ENCODE peak calls at places on chromosome 16, in seven cellular contexts. One of them, this sample, is unnamed.

GRCh38 chr16:84324439-84325262 is 30.0 kb downstream of the WFDC1 start:
- DNase-seq in sigmoid colon: no peak
- DNase-seq in tibial nerve: no peak
- DNase-seq in heart left ventricle: no peak
- DNase-seq in upper lobe of left lung: no peak
- DNase-seq in stomach: no peak
- DNase-seq in right lobe of liver: no peak
- DNase-seq in this sample: no peak

GRCh38 chr16:75550211-75550662 is 5.8 kb downstream of the TMEM231 start:
- DNase-seq in right lobe of liver: no peak
- DNase-seq in stomach: peak; percentile 31
- DNase-seq in sigmoid colon: no peak
- DNase-seq in tibial nerve: no peak
- DNase-seq in heart left ventricle: peak; percentile 76
- DNase-seq in upper lobe of left lung: peak; percentile 41
- DNase-seq in this sample: peak; percentile 33

GRCh38 chr16:87293990-87294389 is 23.2 kb downstream of the C16orf95 start:
- DNase-seq in heart left ventricle: no peak
- DNase-seq in upper lobe of left lung: no peak
- DNase-seq in sigmoid colon: no peak
- DNase-seq in right lobe of liver: peak; percentile 21
- DNase-seq in tibial nerve: no peak
- DNase-seq in stomach: no peak
- DNase-seq in this sample: no peak

GRCh38 chr16:47778106-47778803 is 317.1 kb downstream of the PHKB start:
- DNase-seq in heart left ventricle: no peak
- DNase-seq in tibial nerve: no peak
- DNase-seq in sigmoid colon: no peak
- DNase-seq in upper lobe of left lung: no peak
- DNase-seq in stomach: no peak
- DNase-seq in right lobe of liver: no peak
- DNase-seq in this sample: no peak

GRCh38 chr16:46789499-46790414 is 41.2 kb downstream of the C16orf87 start:
- DNase-seq in stomach: peak; percentile 82
- DNase-seq in heart left ventricle: peak; percentile 85
- DNase-seq in tibial nerve: peak; percentile 54
- DNase-seq in right lobe of liver: peak; percentile 92
- DNase-seq in sigmoid colon: peak; percentile 82
- DNase-seq in upper lobe of left lung: peak; percentile 89
- DNase-seq in this sample: peak; percentile 82

GRCh38 chr16:50635505-50636392 is 45.4 kb downstream of the SNX20 start:
- DNase-seq in sigmoid colon: no peak
- DNase-seq in right lobe of liver: no peak
- DNase-seq in upper lobe of left lung: no peak
- DNase-seq in stomach: no peak
- DNase-seq in tibial nerve: no peak
- DNase-seq in heart left ventricle: no peak
- DNase-seq in this sample: no peak

GRCh38 chr16:84471316-84471715 is 33.1 kb downstream of the MEAK7 start:
- DNase-seq in right lobe of liver: no peak
- DNase-seq in upper lobe of left lung: peak; percentile 11
- DNase-seq in tibial nerve: no peak
- DNase-seq in sigmoid colon: no peak
- DNase-seq in stomach: peak; percentile 22
- DNase-seq in heart left ventricle: peak; percentile 10
- DNase-seq in this sample: no peak

GRCh38 chr16:6602401-6602800 is 730.2 kb upstream of the RBFOX1 start:
- DNase-seq in sigmoid colon: no peak
- DNase-seq in right lobe of liver: no peak
- DNase-seq in stomach: no peak
- DNase-seq in tibial nerve: no peak
- DNase-seq in heart left ventricle: no peak
- DNase-seq in upper lobe of left lung: no peak
- DNase-seq in this sample: no peak

GRCh38 chr16:10576390-10577304 is 3.8 kb downstream of the EMP2 start:
- DNase-seq in right lobe of liver: no peak
- DNase-seq in heart left ventricle: no peak
- DNase-seq in sigmoid colon: no peak
- DNase-seq in upper lobe of left lung: no peak
- DNase-seq in tibial nerve: no peak
- DNase-seq in stomach: no peak
- DNase-seq in this sample: no peak

GRCh38 chr16:27903046-27903655 is 160.4 kb downstream of the GSG1L start:
- DNase-seq in heart left ventricle: no peak
- DNase-seq in right lobe of liver: no peak
- DNase-seq in tibial nerve: no peak
- DNase-seq in stomach: no peak
- DNase-seq in sigmoid colon: no peak
- DNase-seq in upper lobe of left lung: no peak
- DNase-seq in this sample: no peak

GRCh38 chr16:78034530-78034929 is 12.2 kb downstream of the CLEC3A start:
- DNase-seq in sigmoid colon: no peak
- DNase-seq in upper lobe of left lung: no peak
- DNase-seq in heart left ventricle: no peak
- DNase-seq in right lobe of liver: no peak
- DNase-seq in tibial nerve: no peak
- DNase-seq in stomach: no peak
- DNase-seq in this sample: no peak

GRCh38 chr16:49112754-49113153 is 168.9 kb downstream of the CBLN1 start:
- DNase-seq in right lobe of liver: no peak
- DNase-seq in stomach: no peak
- DNase-seq in upper lobe of left lung: no peak
- DNase-seq in heart left ventricle: peak; percentile 54
- DNase-seq in tibial nerve: no peak
- DNase-seq in sigmoid colon: peak; percentile 85
- DNase-seq in this sample: peak; percentile 1

GRCh38 chr16:27313422-27314160 is at the start of gene IL4R:
- DNase-seq in right lobe of liver: peak; percentile 93
- DNase-seq in tibial nerve: peak; percentile 33
- DNase-seq in heart left ventricle: peak; percentile 82
- DNase-seq in sigmoid colon: peak; percentile 88
- DNase-seq in stomach: peak; percentile 77
- DNase-seq in upper lobe of left lung: peak; percentile 91
- DNase-seq in this sample: peak; percentile 88

GRCh38 chr16:17144431-17144830 is 326.3 kb downstream of the XYLT1 start:
- DNase-seq in right lobe of liver: no peak
- DNase-seq in stomach: no peak
- DNase-seq in heart left ventricle: no peak
- DNase-seq in tibial nerve: no peak
- DNase-seq in sigmoid colon: no peak
- DNase-seq in upper lobe of left lung: no peak
- DNase-seq in this sample: no peak

GRCh38 chr16:29662000-29662728 is 883 bp upstream of the SPN start:
- DNase-seq in stomach: no peak
- DNase-seq in tibial nerve: no peak
- DNase-seq in upper lobe of left lung: no peak
- DNase-seq in right lobe of liver: no peak
- DNase-seq in sigmoid colon: no peak
- DNase-seq in heart left ventricle: no peak
- DNase-seq in this sample: no peak

GRCh38 chr16:48609453-48610023 is 442 bp downstream of the N4BP1 start:
- DNase-seq in heart left ventricle: peak; percentile 66
- DNase-seq in right lobe of liver: peak; percentile 86
- DNase-seq in tibial nerve: no peak
- DNase-seq in upper lobe of left lung: peak; percentile 55
- DNase-seq in sigmoid colon: peak; percentile 82
- DNase-seq in stomach: peak; percentile 70
- DNase-seq in this sample: peak; percentile 60

GRCh38 chr16:50611332-50611934 is 63.2 kb downstream of the NKD1 start:
- DNase-seq in sigmoid colon: no peak
- DNase-seq in upper lobe of left lung: peak; percentile 34
- DNase-seq in right lobe of liver: no peak
- DNase-seq in heart left ventricle: no peak
- DNase-seq in tibial nerve: no peak
- DNase-seq in stomach: no peak
- DNase-seq in this sample: no peak

GRCh38 chr16:84717484-84717883 is 17.7 kb downstream of the USP10 start:
- DNase-seq in sigmoid colon: no peak
- DNase-seq in upper lobe of left lung: no peak
- DNase-seq in stomach: no peak
- DNase-seq in right lobe of liver: no peak
- DNase-seq in heart left ventricle: no peak
- DNase-seq in tibial nerve: no peak
- DNase-seq in this sample: no peak

GRCh38 chr16:88810868-88811599 is 694 bp downstream of the APRT start:
- DNase-seq in tibial nerve: peak; percentile 64
- DNase-seq in sigmoid colon: peak; percentile 90
- DNase-seq in stomach: peak; percentile 72
- DNase-seq in right lobe of liver: peak; percentile 82
- DNase-seq in heart left ventricle: peak; percentile 82
- DNase-seq in upper lobe of left lung: peak; percentile 73
- DNase-seq in this sample: peak; percentile 86
- TF ChIP-seq POLR2A in tibial nerve: peak; percentile 91
- TF ChIP-seq POLR2A in sigmoid colon: peak; percentile 74
- TF ChIP-seq POLR2A in stomach: no peak
- TF ChIP-seq POLR2A in right lobe of liver: no peak
- TF ChIP-seq POLR2A in heart left ventricle: no peak
- TF ChIP-seq POLR2A in upper lobe of left lung: no peak
- TF ChIP-seq POLR2A in this sample: peak; percentile 17

DNA sequence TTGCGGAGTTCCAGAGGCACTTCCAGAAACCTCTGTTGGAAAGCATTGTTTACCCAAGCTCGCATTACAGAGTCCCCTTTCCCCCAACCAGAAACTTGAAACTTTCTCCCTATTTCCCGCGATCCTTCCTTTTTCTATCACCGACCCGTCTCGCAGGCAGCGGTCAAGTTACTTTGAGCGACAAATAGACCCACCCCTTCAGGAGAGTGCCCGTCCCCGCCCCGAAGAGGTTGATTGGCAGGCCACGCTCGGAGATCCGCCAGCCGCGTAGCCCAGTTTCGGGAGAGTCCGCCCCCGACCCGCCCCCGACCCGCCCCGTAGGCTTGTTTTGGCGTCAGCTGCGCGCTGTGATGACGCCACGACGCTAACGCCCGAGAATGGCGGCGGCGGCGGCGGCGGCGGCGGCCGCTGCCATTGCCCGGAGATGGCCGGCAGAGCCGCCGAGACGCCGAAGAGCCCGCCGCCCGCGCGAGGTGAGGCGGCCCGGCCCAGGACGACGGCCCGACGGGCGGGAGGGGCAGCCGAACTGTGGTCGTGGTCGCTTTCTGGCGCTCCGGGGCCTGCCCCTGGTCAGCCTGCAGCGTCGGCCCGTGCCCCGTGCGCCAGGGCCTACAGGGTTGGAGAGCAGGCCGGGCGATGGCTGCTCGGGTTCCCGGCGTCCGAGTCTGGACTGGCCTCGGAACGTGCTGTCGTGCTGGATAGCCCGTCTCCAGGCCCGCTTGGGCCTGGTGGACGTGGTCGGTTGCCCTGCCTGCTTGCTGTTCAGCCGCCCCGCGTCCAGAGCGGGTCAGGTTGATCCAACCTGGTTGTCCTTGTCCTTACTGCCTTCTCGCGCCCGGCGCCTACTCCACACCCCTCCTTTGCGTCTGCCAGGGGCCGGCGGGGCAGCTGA is at the start of gene PSKH1:
- DNase-seq in right lobe of liver: peak; percentile 98
- DNase-seq in tibial nerve: peak; percentile 94
- DNase-seq in upper lobe of left lung: peak; percentile 97
- DNase-seq in heart left ventricle: peak; percentile 97
- DNase-seq in sigmoid colon: peak; percentile 98
- DNase-seq in stomach: peak; percentile 98
- DNase-seq in this sample: peak; percentile 97
- H3K4me1 ChIP-seq in right lobe of liver: no peaks in the 10 kb centered on the region
- H3K4me1 ChIP-seq in tibial nerve: peaks cover 3% of the 10 kb centered on the region
- H3K4me1 ChIP-seq in upper lobe of left lung: peaks cover 28% of the 10 kb centered on the region
- H3K4me1 ChIP-seq in heart left ventricle: peaks cover 17% of the 10 kb centered on the region
- H3K4me1 ChIP-seq in sigmoid colon: peaks cover 36% of the 10 kb centered on the region
- H3K4me1 ChIP-seq in stomach: peaks cover 52% of the 10 kb centered on the region
- H3K4me1 ChIP-seq in this sample: peaks cover 13% of the 10 kb centered on the region

GRCh38 chr16:351804-352520 is 561 bp downstream of the AXIN1 start:
- DNase-seq in sigmoid colon: no peak
- DNase-seq in stomach: no peak
- DNase-seq in tibial nerve: no peak
- DNase-seq in right lobe of liver: peak; percentile 68
- DNase-seq in upper lobe of left lung: no peak
- DNase-seq in heart left ventricle: peak; percentile 52
- DNase-seq in this sample: no peak

GRCh38 chr16:354971-355441 is 2.5 kb upstream of the AXIN1 start:
- DNase-seq in sigmoid colon: no peak
- DNase-seq in heart left ventricle: no peak
- DNase-seq in tibial nerve: no peak
- DNase-seq in right lobe of liver: no peak
- DNase-seq in stomach: no peak
- DNase-seq in upper lobe of left lung: no peak
- DNase-seq in this sample: no peak

GRCh38 chr16:354286-354881 is 1.9 kb upstream of the AXIN1 start:
- DNase-seq in sigmoid colon: peak; percentile 68
- DNase-seq in stomach: no peak
- DNase-seq in heart left ventricle: no peak
- DNase-seq in tibial nerve: no peak
- DNase-seq in right lobe of liver: no peak
- DNase-seq in upper lobe of left lung: no peak
- DNase-seq in this sample: no peak

GRCh38 chr16:352547-353403 is at the start of gene AXIN1:
- DNase-seq in sigmoid colon: peak; percentile 100
- DNase-seq in right lobe of liver: peak; percentile 100
- DNase-seq in stomach: peak; percentile 100
- DNase-seq in tibial nerve: peak; percentile 100
- DNase-seq in heart left ventricle: peak; percentile 97
- DNase-seq in upper lobe of left lung: peak; percentile 100
- DNase-seq in this sample: peak; percentile 100

DNA sequence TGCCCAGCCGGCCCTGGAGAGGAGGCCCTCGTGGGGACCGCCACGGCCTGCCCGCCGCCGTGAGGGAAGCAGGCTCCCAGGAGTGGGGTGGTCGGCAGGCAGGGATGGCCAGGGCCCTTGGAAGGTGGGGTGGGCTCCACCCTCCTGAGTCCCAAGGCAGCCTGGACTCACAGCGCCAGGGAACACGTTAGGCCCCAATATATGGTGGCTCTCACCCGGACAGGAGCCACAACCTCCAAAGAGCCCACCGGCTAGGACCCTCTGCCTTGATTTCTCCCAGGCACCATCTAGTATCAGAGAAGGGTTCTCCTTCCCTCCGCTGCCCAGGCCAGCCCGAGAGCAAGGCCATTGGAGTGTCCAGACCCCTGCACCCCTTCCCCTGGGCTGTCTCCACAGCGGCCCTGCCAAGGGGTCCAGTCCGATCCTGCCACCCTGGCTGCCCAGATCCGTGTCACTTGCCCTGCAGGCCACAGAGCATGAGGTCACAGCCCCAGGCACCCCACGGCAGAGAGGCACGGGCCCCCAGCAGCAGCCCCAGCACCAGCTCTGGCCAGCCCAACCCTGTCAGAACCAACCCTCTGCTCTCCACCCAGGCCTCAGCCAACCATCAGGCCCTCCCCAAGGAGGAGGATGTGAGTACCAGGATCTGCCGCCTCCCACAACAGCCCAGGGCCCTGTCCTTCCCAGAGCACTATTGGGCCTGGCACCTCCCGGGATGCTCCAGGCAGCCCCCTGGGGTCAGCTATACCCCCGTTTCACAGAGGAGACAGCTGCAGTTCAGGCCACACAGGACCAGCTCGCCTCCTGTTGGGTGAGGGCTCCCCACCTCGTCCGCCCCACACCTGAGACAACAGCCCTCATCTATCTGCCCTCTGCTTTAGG is 1.1 kb upstream of the AXIN1 start:
- DNase-seq in upper lobe of left lung: no peak
- DNase-seq in heart left ventricle: no peak
- DNase-seq in tibial nerve: no peak
- DNase-seq in stomach: no peak
- DNase-seq in right lobe of liver: no peak
- DNase-seq in sigmoid colon: peak; percentile 71
- DNase-seq in this sample: no peak
- H3K4me3 ChIP-seq in upper lobe of left lung: peak overlapping the region; percentile 83
- H3K4me3 ChIP-seq in heart left ventricle: peak overlapping the region; percentile 38
- H3K4me3 ChIP-seq in tibial nerve: peak overlapping the region; percentile 91
- H3K4me3 ChIP-seq in stomach: peak overlapping the region; percentile 76
- H3K4me3 ChIP-seq in right lobe of liver: peak overlapping the region; percentile 49
- H3K4me3 ChIP-seq in sigmoid colon: peak overlapping the region; percentile 82
- H3K4me3 ChIP-seq in this sample: no peak overlapping the region

GRCh38 chr16:67537636-67538591 is 9.3 kb downstream of the RIPOR1 start:
- DNase-seq in heart left ventricle: peak; percentile 86
- DNase-seq in sigmoid colon: peak; percentile 75
- DNase-seq in upper lobe of left lung: peak; percentile 81
- DNase-seq in stomach: peak; percentile 58
- DNase-seq in tibial nerve: no peak
- DNase-seq in right lobe of liver: peak; percentile 77
- DNase-seq in this sample: peak; percentile 58
- TF ChIP-seq POLR2A in heart left ventricle: no peak
- TF ChIP-seq POLR2A in sigmoid colon: no peak
- TF ChIP-seq POLR2A in upper lobe of left lung: no peak
- TF ChIP-seq POLR2A in stomach: no peak
- TF ChIP-seq POLR2A in tibial nerve: no peak
- TF ChIP-seq POLR2A in right lobe of liver: no peak
- TF ChIP-seq POLR2A in this sample: no peak

This sample was measured in adrenal gland.